ENCODE peak calls at places on chromosome 19, in ten cellular contexts. One of them, this sample, is unnamed.

GRCh38 chr19:10228925-10229324 is 2.2 kb downstream of the S1PR2 start:
- DNase-seq in HCT116: no peak
- DNase-seq in heart left ventricle: no peak
- DNase-seq in astrocyte of the cerebellum: no peak
- DNase-seq in lower lobe of right lung: no peak
- DNase-seq in brain microvascular endothelial cell: peak
- DNase-seq in tibial nerve: no peak
- DNase-seq in GM12865: peak
- DNase-seq in fibroblast of the aortic adventitia: peak
- DNase-seq in fibroblast of villous mesenchyme: peak
- DNase-seq in this sample: no peak

GRCh38 chr19:49447485-49448431 is 3.9 kb downstream of the PIH1D1 start:
- DNase-seq in lower lobe of right lung: no peak
- DNase-seq in brain microvascular endothelial cell: no peak
- DNase-seq in HCT116: peak
- DNase-seq in fibroblast of villous mesenchyme: peak
- DNase-seq in tibial nerve: no peak
- DNase-seq in fibroblast of the aortic adventitia: peak
- DNase-seq in astrocyte of the cerebellum: no peak
- DNase-seq in heart left ventricle: no peak
- DNase-seq in GM12865: peak
- DNase-seq in this sample: no peak

GRCh38 chr19:57103573-57104277 is 16.1 kb upstream of the USP29 start:
- DNase-seq in lower lobe of right lung: no peak
- DNase-seq in GM12865: peak
- DNase-seq in fibroblast of the aortic adventitia: peak
- DNase-seq in fibroblast of villous mesenchyme: peak
- DNase-seq in heart left ventricle: peak
- DNase-seq in astrocyte of the cerebellum: peak
- DNase-seq in brain microvascular endothelial cell: peak
- DNase-seq in HCT116: peak
- DNase-seq in tibial nerve: peak
- DNase-seq in this sample: peak

GRCh38 chr19:48551437-48552302 is at the start of gene SULT2B1:
- DNase-seq in HCT116: no peak
- DNase-seq in GM12865: no peak
- DNase-seq in tibial nerve: no peak
- DNase-seq in heart left ventricle: no peak
- DNase-seq in lower lobe of right lung: peak
- DNase-seq in brain microvascular endothelial cell: no peak
- DNase-seq in fibroblast of villous mesenchyme: no peak
- DNase-seq in fibroblast of the aortic adventitia: no peak
- DNase-seq in astrocyte of the cerebellum: no peak
- DNase-seq in this sample: peak

GRCh38 chr19:53812335-53812734 is 11.8 kb downstream of the NLRP12 start:
- DNase-seq in fibroblast of the aortic adventitia: no peak
- DNase-seq in heart left ventricle: no peak
- DNase-seq in GM12865: no peak
- DNase-seq in lower lobe of right lung: no peak
- DNase-seq in astrocyte of the cerebellum: no peak
- DNase-seq in tibial nerve: no peak
- DNase-seq in HCT116: no peak
- DNase-seq in brain microvascular endothelial cell: no peak
- DNase-seq in fibroblast of villous mesenchyme: no peak
- DNase-seq in this sample: no peak

GRCh38 chr19:18789883-18790565 is 1.1 kb downstream of the COMP start:
- DNase-seq in fibroblast of villous mesenchyme: peak
- DNase-seq in fibroblast of the aortic adventitia: no peak
- DNase-seq in brain microvascular endothelial cell: no peak
- DNase-seq in lower lobe of right lung: no peak
- DNase-seq in tibial nerve: no peak
- DNase-seq in HCT116: no peak
- DNase-seq in heart left ventricle: no peak
- DNase-seq in GM12865: peak
- DNase-seq in astrocyte of the cerebellum: no peak
- DNase-seq in this sample: no peak

GRCh38 chr19:54430306-54431254 is 15.3 kb downstream of the TTYH1 start:
- DNase-seq in fibroblast of villous mesenchyme: peak
- DNase-seq in brain microvascular endothelial cell: peak
- DNase-seq in tibial nerve: no peak
- DNase-seq in GM12865: no peak
- DNase-seq in heart left ventricle: peak
- DNase-seq in HCT116: peak
- DNase-seq in lower lobe of right lung: no peak
- DNase-seq in fibroblast of the aortic adventitia: no peak
- DNase-seq in astrocyte of the cerebellum: no peak
- DNase-seq in this sample: peak

GRCh38 chr19:1752757-1753728 is at the start of gene ONECUT3:
- DNase-seq in fibroblast of the aortic adventitia: no peak
- DNase-seq in fibroblast of villous mesenchyme: no peak
- DNase-seq in HCT116: no peak
- DNase-seq in astrocyte of the cerebellum: no peak
- DNase-seq in heart left ventricle: no peak
- DNase-seq in lower lobe of right lung: no peak
- DNase-seq in brain microvascular endothelial cell: no peak
- DNase-seq in tibial nerve: no peak
- DNase-seq in GM12865: no peak
- DNase-seq in this sample: no peak

GRCh38 chr19:6219592-6220290 is 60.0 kb downstream of the MLLT1 start:
- DNase-seq in brain microvascular endothelial cell: no peak
- DNase-seq in heart left ventricle: no peak
- DNase-seq in HCT116: no peak
- DNase-seq in astrocyte of the cerebellum: no peak
- DNase-seq in fibroblast of villous mesenchyme: no peak
- DNase-seq in GM12865: no peak
- DNase-seq in lower lobe of right lung: no peak
- DNase-seq in tibial nerve: no peak
- DNase-seq in fibroblast of the aortic adventitia: no peak
- DNase-seq in this sample: no peak

GRCh38 chr19:6218497-6219146 is 61.2 kb downstream of the MLLT1 start:
- DNase-seq in fibroblast of villous mesenchyme: peak
- DNase-seq in lower lobe of right lung: peak
- DNase-seq in heart left ventricle: peak
- DNase-seq in astrocyte of the cerebellum: peak
- DNase-seq in tibial nerve: peak
- DNase-seq in brain microvascular endothelial cell: peak
- DNase-seq in HCT116: peak
- DNase-seq in GM12865: peak
- DNase-seq in fibroblast of the aortic adventitia: peak
- DNase-seq in this sample: peak

GRCh38 chr19:6220385-6221191 is 59.2 kb downstream of the MLLT1 start:
- DNase-seq in brain microvascular endothelial cell: no peak
- DNase-seq in GM12865: no peak
- DNase-seq in tibial nerve: peak
- DNase-seq in astrocyte of the cerebellum: no peak
- DNase-seq in lower lobe of right lung: no peak
- DNase-seq in HCT116: no peak
- DNase-seq in fibroblast of the aortic adventitia: peak
- DNase-seq in fibroblast of villous mesenchyme: peak
- DNase-seq in heart left ventricle: peak
- DNase-seq in this sample: no peak

GRCh38 chr19:6217752-6218403 is 61.9 kb downstream of the MLLT1 start:
- DNase-seq in tibial nerve: no peak
- DNase-seq in fibroblast of villous mesenchyme: no peak
- DNase-seq in fibroblast of the aortic adventitia: no peak
- DNase-seq in heart left ventricle: no peak
- DNase-seq in astrocyte of the cerebellum: no peak
- DNase-seq in HCT116: no peak
- DNase-seq in brain microvascular endothelial cell: no peak
- DNase-seq in lower lobe of right lung: peak
- DNase-seq in GM12865: no peak
- DNase-seq in this sample: no peak

DNA sequence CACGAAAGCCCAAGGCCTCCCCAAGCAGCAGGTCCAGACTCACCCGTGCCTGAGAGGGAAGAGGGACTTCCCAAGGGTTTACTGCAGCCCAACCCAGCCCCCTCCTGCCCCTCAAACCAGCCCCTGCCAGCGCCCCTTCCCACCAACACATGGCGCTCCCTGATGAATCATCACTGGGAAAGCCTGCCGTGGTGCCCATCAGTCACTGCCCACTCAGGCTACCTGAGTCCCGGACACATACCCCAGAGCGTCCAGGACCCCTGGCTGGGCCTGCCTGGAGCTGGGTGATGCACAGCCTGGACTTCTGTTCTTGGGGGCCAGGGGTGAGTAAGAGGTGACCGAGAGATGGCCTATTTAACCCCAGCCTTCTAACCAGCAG is 60.6 kb downstream of the MLLT1 start:
- DNase-seq in brain microvascular endothelial cell: no peak
- DNase-seq in GM12865: no peak
- DNase-seq in fibroblast of villous mesenchyme: no peak
- DNase-seq in tibial nerve: no peak
- DNase-seq in astrocyte of the cerebellum: no peak
- DNase-seq in lower lobe of right lung: no peak
- DNase-seq in HCT116: no peak
- DNase-seq in heart left ventricle: no peak
- DNase-seq in fibroblast of the aortic adventitia: no peak
- DNase-seq in this sample: no peak
- H3K4me3 ChIP-seq in brain microvascular endothelial cell: no peak
- H3K4me3 ChIP-seq in GM12865: no peak
- H3K4me3 ChIP-seq in fibroblast of villous mesenchyme: no peak
- H3K4me3 ChIP-seq in tibial nerve: no peak
- H3K4me3 ChIP-seq in astrocyte of the cerebellum: no peak
- H3K4me3 ChIP-seq in lower lobe of right lung: no peak
- H3K4me3 ChIP-seq in HCT116: no peak
- H3K4me3 ChIP-seq in heart left ventricle: no peak
- H3K4me3 ChIP-seq in fibroblast of the aortic adventitia: no peak
- H3K4me3 ChIP-seq in this sample: no peak

DNA sequence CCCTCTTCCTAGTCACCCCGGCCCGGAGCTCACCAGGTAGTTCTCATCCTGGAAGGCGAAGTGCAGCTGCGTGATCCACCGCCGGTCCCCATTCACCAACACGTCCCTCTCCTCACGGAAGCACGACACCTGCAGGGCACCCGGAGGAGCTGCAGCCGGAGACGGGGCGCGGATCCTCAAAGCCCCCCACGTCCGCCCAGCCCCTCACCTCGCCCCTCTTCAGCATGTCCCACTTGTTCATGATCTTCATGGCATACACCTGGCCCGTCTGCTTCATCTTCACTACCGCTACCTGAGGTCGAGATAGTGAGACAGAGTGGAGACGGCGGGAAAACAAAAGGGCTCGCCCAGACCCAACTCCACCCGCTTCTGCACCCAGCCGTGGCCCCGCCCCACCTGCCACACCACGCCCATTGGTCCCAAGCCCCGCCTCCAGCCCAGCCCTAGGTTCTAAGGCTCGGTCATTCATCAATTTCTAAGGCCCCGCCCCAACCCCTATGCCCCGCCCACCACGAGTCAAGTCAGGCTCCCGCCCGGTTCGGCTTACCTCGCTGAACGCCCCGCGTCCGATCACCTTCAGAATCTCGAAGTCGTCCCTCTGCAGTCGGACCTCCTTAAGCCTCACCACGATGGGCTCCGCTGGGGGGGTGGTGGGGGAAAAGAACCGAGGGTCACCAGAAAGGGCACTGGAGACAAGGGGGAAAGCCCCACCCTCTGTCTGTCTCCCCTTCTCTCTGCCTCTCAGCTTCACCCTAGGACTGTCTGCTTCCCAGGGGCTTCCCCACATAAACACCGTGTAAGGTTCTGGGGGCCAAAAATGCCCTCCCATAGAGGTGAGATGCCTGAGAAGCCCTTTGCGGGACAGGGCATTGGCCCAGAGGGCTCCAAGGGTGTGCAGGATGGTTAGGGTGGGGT is 2.8 kb downstream of the DMPK start:
- DNase-seq in brain microvascular endothelial cell: no peak
- DNase-seq in astrocyte of the cerebellum: no peak
- DNase-seq in lower lobe of right lung: peak
- DNase-seq in HCT116: peak
- DNase-seq in fibroblast of the aortic adventitia: peak
- DNase-seq in GM12865: peak
- DNase-seq in fibroblast of villous mesenchyme: peak
- DNase-seq in tibial nerve: peak
- DNase-seq in heart left ventricle: peak
- DNase-seq in this sample: peak
- TF ChIP-seq CTCF in brain microvascular endothelial cell: peak
- TF ChIP-seq CTCF in astrocyte of the cerebellum: peak
- TF ChIP-seq CTCF in lower lobe of right lung: peak
- TF ChIP-seq CTCF in HCT116: peak
- TF ChIP-seq CTCF in fibroblast of the aortic adventitia: peak
- TF ChIP-seq CTCF in GM12865: peak
- TF ChIP-seq CTCF in fibroblast of villous mesenchyme: peak
- TF ChIP-seq CTCF in tibial nerve: peak
- TF ChIP-seq CTCF in heart left ventricle: peak
- TF ChIP-seq CTCF in this sample: peak

DNA sequence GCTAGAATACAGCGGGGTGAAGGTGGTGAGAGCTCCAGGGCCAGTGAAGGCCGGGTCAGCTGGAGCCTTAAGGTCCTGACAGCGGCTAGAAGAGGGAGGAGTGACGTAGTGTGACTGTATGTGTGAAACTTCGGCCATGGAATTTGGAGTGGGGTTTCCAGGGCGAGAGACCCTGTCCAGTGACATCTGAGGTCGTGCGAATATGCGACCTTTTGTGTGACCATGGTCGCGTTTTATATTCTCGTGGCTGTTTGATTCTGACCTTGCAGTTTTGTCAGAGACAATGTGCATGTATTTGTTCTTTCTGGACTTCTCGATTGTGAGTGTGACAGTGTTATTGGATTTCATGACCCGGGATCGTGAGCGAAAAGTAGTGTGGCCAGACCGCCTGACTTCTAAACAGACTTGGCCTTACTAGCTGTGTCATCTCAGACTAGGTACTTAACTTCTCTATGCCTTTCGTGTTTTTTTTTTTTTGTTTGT is 405 bp upstream of the ZNF569 start:
- DNase-seq in GM12865: no peak
- DNase-seq in tibial nerve: no peak
- DNase-seq in fibroblast of villous mesenchyme: no peak
- DNase-seq in fibroblast of the aortic adventitia: peak
- DNase-seq in lower lobe of right lung: no peak
- DNase-seq in HCT116: no peak
- DNase-seq in astrocyte of the cerebellum: no peak
- DNase-seq in heart left ventricle: no peak
- DNase-seq in brain microvascular endothelial cell: no peak
- DNase-seq in this sample: no peak
- H3K4me3 ChIP-seq in GM12865: peak
- H3K4me3 ChIP-seq in tibial nerve: peak
- H3K4me3 ChIP-seq in fibroblast of villous mesenchyme: peak
- H3K4me3 ChIP-seq in fibroblast of the aortic adventitia: peak
- H3K4me3 ChIP-seq in lower lobe of right lung: peak
- H3K4me3 ChIP-seq in HCT116: no peak
- H3K4me3 ChIP-seq in astrocyte of the cerebellum: peak
- H3K4me3 ChIP-seq in heart left ventricle: peak
- H3K4me3 ChIP-seq in brain microvascular endothelial cell: peak
- H3K4me3 ChIP-seq in this sample: peak

GRCh38 chr19:51410950-51411748 is 6.3 kb downstream of the SIGLEC10 start:
- DNase-seq in tibial nerve: no peak
- DNase-seq in astrocyte of the cerebellum: no peak
- DNase-seq in brain microvascular endothelial cell: no peak
- DNase-seq in GM12865: no peak
- DNase-seq in fibroblast of the aortic adventitia: no peak
- DNase-seq in heart left ventricle: no peak
- DNase-seq in fibroblast of villous mesenchyme: no peak
- DNase-seq in HCT116: no peak
- DNase-seq in lower lobe of right lung: no peak
- DNase-seq in this sample: no peak

GRCh38 chr19:51402117-51402516 is 11.7 kb upstream of the C19orf84 start:
- DNase-seq in lower lobe of right lung: no peak
- DNase-seq in HCT116: no peak
- DNase-seq in brain microvascular endothelial cell: no peak
- DNase-seq in fibroblast of villous mesenchyme: no peak
- DNase-seq in astrocyte of the cerebellum: no peak
- DNase-seq in GM12865: no peak
- DNase-seq in heart left ventricle: no peak
- DNase-seq in tibial nerve: no peak
- DNase-seq in fibroblast of the aortic adventitia: no peak
- DNase-seq in this sample: no peak

DNA sequence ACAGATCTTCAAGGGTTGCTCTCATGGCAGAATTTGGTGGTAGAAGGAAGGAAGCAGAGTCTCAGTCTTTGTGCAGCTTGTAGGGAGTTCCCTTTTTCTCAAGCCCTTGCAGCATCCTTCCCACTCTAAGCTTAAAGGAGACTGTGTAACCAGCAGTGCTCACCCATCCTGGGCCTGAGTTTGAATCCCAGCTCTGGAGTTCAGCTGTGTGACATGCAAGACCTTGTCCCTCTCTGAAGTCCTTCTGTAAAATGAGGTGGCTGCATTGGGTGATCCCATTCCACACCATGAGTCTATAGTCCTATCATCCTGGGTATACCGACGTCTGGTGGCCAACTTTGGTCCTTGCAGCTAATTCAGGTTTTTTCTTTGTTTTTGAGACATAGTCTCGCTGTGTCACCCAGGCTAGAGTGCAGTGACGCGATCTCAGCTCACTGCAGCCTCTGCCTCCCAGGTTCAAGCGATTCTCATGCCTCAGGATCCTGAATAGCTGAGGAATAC is 9.8 kb downstream of the SIGLEC10 start:
- DNase-seq in fibroblast of villous mesenchyme: peak
- DNase-seq in tibial nerve: no peak
- DNase-seq in fibroblast of the aortic adventitia: peak
- DNase-seq in GM12865: peak
- DNase-seq in heart left ventricle: no peak
- DNase-seq in astrocyte of the cerebellum: no peak
- DNase-seq in brain microvascular endothelial cell: peak
- DNase-seq in lower lobe of right lung: no peak
- DNase-seq in HCT116: peak
- DNase-seq in this sample: no peak
- TF ChIP-seq CTCF in fibroblast of villous mesenchyme: peak
- TF ChIP-seq CTCF in tibial nerve: peak
- TF ChIP-seq CTCF in fibroblast of the aortic adventitia: peak
- TF ChIP-seq CTCF in GM12865: peak
- TF ChIP-seq CTCF in heart left ventricle: peak
- TF ChIP-seq CTCF in astrocyte of the cerebellum: peak
- TF ChIP-seq CTCF in brain microvascular endothelial cell: peak
- TF ChIP-seq CTCF in lower lobe of right lung: peak
- TF ChIP-seq CTCF in HCT116: peak
- TF ChIP-seq CTCF in this sample: peak

This sample was measured in LNCaP clone FGC.